ENCODE peak calls at places on chromosome 16, in four cellular contexts. Z, L, C and Y are unnamed samples.
A peak's percentile ranks its signal among the peaks of the same experiment; 100 is the strongest.

GRCh38 chr16:23119570-23119969 is 29.7 kb downstream of the USP31 start:
- DNase-seq in Z (no peak), L (no peak), C (no peak), Y (no peak)

GRCh38 chr16:51807551-51807950 is 656.5 kb upstream of the SALL1 start:
- DNase-seq in Z (no peak), L (no peak), C (no peak), Y (no peak)

GRCh38 chr16:75572859-75573542 is 6.8 kb downstream of the GABARAPL2 start:
- DNase-seq in Z (no peak), L (no peak), C (no peak), Y (no peak)

GRCh38 chr16:24999856-25000447 is 15.2 kb downstream of the ARHGAP17 start:
- DNase-seq in Z (no peak), L (peak; percentile 53), C (no peak), Y (no peak)

GRCh38 chr16:27772093-27772820 is 222.3 kb downstream of the KATNIP start:
- DNase-seq in Z (no peak), L (no peak), C (no peak), Y (no peak)

GRCh38 chr16:70691223-70692129 is 5.6 kb upstream of the MTSS2 start:
- DNase-seq in Z (peak; percentile 70), L (peak; percentile 88), C (peak; percentile 66), Y (no peak)

GRCh38 chr16:22663389-22664064 is 150.4 kb upstream of the HS3ST2 start:
- DNase-seq in Z (no peak), L (no peak), C (no peak), Y (no peak)

GRCh38 chr16:24844101-24845030 is 1.4 kb upstream of the SLC5A11 start:
- DNase-seq in Z (no peak), L (no peak), C (no peak), Y (no peak)

GRCh38 chr16:81657224-81657623 is 121.9 kb upstream of the PLCG2 start:
- DNase-seq in Z (no peak), L (no peak), C (no peak), Y (no peak)

GRCh38 chr16:51952500-51952899 is 594.4 kb downstream of the TOX3 start:
- DNase-seq in Z (no peak), L (no peak), C (no peak), Y (no peak)

GRCh38 chr16:6343157-6343556 is 989.5 kb upstream of the RBFOX1 start:
- DNase-seq in Z (no peak), L (no peak), C (no peak), Y (no peak)

GRCh38 chr16:57797526-57798266 is 4.6 kb downstream of the KIFC3 start:
- DNase-seq in Z (no peak), L (no peak), C (no peak), Y (no peak)

GRCh38 chr16:87842209-87842869 is 27.0 kb downstream of the SLC7A5 start:
- DNase-seq in Z (no peak), L (no peak), C (no peak), Y (no peak)

GRCh38 chr16:55367301-55367745 is 43.3 kb downstream of the IRX6 start:
- DNase-seq in Z (no peak), L (no peak), C (no peak), Y (no peak)

GRCh38 chr16:1538804-1539520 is 5.5 kb downstream of the TMEM204 start:
- DNase-seq in Z (no peak), L (no peak), C (no peak), Y (no peak)

GRCh38 chr16:82776466-82777146 is 149.8 kb downstream of the CDH13 start:
- DNase-seq in Z (no peak), L (no peak), C (no peak), Y (no peak)

GRCh38 chr16:67445126-67445426 is 14.2 kb downstream of the HSD11B2 start:
- DNase-seq in Z (no peak), L (no peak), C (no peak), Y (no peak)

GRCh38 chr16:81885976-81886586 is 107.0 kb downstream of the PLCG2 start:
- DNase-seq in Z (no peak), L (no peak), C (peak; percentile 45), Y (no peak)

GRCh38 chr16:75238853-75239371 is 12.5 kb downstream of the BCAR1 start:
- DNase-seq in Z (no peak), L (peak; percentile 20), C (no peak), Y (no peak)

GRCh38 chr16:28494141-28494851 is at the start of gene APOBR:
- DNase-seq in Z (no peak), L (peak; percentile 49), C (peak; percentile 78), Y (peak; percentile 93)

GRCh38 chr16:2365895-2366294 is 25.4 kb upstream of the ABCA3 start:
- DNase-seq in Z (no peak), L (no peak), C (no peak), Y (no peak)

GRCh38 chr16:87936375-87937230 is at the start of gene CA5A:
- DNase-seq in Z (no peak), L (no peak), C (no peak), Y (no peak)

GRCh38 chr16:3948378-3948995 is 68.0 kb upstream of the CREBBP start:
- DNase-seq in Z (no peak), L (no peak), C (no peak), Y (no peak)

GRCh38 chr16:66502020-66502913 is 47.7 kb downstream of the TK2 start:
- DNase-seq in Z (peak; percentile 88), L (no peak), C (no peak), Y (no peak)

DNA sequence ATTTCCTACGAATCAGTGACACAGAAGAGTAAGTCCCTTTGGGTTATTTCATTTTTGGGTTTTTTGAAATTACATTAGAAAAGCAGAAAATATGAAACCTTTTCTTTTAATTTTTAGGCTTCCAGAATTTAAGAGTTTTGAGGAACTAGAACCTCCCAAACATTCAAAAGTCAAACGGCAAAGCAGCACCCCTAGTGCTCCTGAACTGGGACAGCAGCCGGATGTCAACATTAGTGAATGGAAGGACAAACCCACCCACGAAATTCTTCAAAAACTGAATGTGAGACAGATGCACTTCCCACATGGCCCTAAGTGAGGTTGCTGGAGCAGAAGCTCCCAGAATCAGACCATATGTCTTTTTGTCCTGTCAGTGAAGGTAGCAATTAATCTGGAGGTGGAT is 199.4 kb downstream of the PHKB start:
- DNase-seq in Z (no peak), L (no peak), C (no peak), Y (no peak)
- TF ChIP-seq CTCF in Z (no peak), L (no peak), C (no peak), Y (no peak)

DNA sequence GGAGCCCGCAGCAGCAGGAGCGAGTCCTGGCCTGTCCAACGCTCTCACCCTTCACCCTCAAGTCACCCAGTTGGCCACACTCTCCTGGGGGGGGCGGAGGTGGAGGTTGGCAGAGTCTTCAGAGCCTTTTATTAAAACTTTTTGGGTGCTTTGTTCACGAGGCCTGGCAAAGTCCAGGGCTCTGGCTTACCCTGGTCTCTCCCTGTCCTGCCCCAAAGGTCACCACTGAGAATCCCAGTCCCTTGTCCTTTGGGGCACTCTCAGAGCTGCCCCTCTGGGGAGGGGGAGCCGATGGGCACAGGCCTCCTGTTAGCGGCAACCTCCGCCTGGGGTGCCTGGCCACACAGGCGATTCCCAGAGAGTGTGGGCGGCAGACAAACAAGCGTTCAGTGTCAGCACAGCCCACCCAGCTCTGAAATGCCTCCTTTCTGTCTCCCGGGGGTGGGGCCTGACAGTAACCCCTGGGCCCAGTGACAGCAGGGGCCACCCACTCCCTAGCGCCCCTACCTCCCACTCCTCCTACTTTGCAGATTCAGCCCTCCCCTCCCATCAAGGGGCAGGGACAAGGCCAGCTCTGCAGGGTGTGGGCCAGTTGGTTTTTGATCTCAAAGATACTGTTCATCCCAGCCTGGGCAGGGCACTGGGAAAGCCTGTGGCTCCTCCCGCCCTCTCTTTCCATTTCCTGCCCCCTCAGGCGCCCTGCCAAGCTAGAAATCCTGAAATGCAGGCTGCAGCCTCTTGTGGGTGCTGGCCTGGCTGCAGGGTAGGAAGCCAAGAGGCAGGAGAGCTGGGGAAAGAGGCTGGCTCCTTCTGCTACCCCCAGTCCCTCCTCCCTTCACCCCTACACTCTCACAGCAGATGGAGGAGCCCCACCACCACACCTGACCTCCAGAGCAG is 36.6 kb upstream of the EMP2 start:
- DNase-seq in Z (peak; percentile 46), L (peak; percentile 79), C (peak; percentile 82), Y (no peak)
- TF ChIP-seq CTCF in Z (peak; percentile 47), L (peak; percentile 36), C (no peak), Y (peak; percentile 25)

GRCh38 chr16:30934827-30935557 is 11.6 kb downstream of the FBXL19 start:
- DNase-seq in Z (no peak), L (no peak), C (peak; percentile 48), Y (no peak)
- TF ChIP-seq CTCF in Z (peak; percentile 37), L (peak; percentile 52), C (no peak), Y (no peak)

DNA sequence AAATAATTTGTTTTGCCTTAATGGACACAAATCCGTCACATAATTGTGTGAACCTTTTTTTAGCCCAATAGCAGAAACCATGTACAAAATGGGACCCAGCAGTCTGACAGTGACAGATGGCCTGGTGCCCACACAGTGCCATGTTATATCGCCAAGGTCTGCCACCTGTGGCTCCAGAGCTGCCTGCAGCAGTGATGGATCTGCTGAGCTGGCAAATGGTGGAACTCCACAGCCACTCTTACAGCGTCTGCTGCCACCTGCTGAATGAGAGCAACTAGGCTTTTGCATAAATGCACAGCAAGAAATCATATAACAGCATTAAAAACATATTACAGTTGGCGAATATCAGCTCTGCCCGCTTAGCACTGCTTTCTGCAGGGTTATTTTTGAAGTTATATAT is 59.4 kb downstream of the NUP93 start:
- DNase-seq in Z (no peak), L (peak; percentile 16), C (peak; percentile 64), Y (no peak)
- TF ChIP-seq CTCF in Z (peak; percentile 38), L (peak; percentile 50), C (peak; percentile 8), Y (peak; percentile 42)

GRCh38 chr16:49179714-49180330 is 101.8 kb downstream of the CBLN1 start:
- DNase-seq in Z (no peak), L (no peak), C (peak; percentile 73), Y (no peak)

GRCh38 chr16:49189286-49189685 is 92.4 kb downstream of the CBLN1 start:
- DNase-seq in Z (no peak), L (no peak), C (no peak), Y (no peak)

GRCh38 chr16:49181812-49182211 is 99.8 kb downstream of the CBLN1 start:
- DNase-seq in Z (no peak), L (no peak), C (peak; percentile 80), Y (no peak)

GRCh38 chr16:49183911-49184310 is 97.7 kb downstream of the CBLN1 start:
- DNase-seq in Z (no peak), L (no peak), C (peak; percentile 84), Y (no peak)
- TF ChIP-seq CTCF in Z (no peak), L (peak; percentile 49), C (peak; percentile 19), Y (no peak)

GRCh38 chr16:78641463-78641862 is 542.0 kb downstream of the WWOX start:
- DNase-seq in Z (no peak), L (no peak), C (no peak), Y (no peak)
- TF ChIP-seq CTCF in Z (no peak), L (no peak), C (no peak), Y (no peak)

GRCh38 chr16:85027968-85028637 is 508 bp downstream of the KIAA0513 start:
- DNase-seq in Z (no peak), L (peak; percentile 15), C (peak; percentile 48), Y (no peak)
- TF ChIP-seq CTCF in Z (no peak), L (no peak), C (no peak), Y (no peak)

GRCh38 chr16:8026450-8026849 is 563.9 kb downstream of the TMEM114 start:
- DNase-seq in Z (no peak), L (no peak), C (peak; percentile 7), Y (no peak)

DNA sequence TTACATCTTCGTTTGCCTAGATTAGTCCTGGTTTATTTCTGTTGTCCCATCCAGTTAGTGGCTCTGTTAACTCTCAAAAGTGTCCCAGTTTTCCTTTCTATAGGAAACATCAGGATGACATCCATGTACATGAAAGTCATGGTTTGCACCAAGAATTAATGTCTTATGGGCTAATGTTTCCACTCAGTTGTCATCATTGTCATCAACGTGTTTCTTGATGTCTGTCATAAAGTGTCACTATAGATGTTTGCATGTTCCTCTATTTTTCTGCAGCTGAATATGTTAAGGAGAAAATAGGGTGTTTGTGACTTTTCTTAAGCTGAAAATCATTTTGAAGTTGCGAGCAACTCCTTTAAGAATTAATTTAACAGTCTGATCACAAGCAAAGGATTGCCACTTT is 567.0 kb downstream of the TMEM114 start:
- DNase-seq in Z (no peak), L (no peak), C (no peak), Y (no peak)
- TF ChIP-seq CTCF in Z (no peak), L (no peak), C (no peak), Y (no peak)